ENCODE peak calls at places on chromosomes 5 and 9, in seven cellular contexts. K is left ventricle myocardium superior; W is T-cell; H is germinal center; V is OCI-LY7; Y is GM12891; Q is CD8-positive, alpha-beta T cell. L is an unnamed sample.

GRCh38 chr9:110048976-110049698 is 158.8 kb downstream of the C9orf152 start:
- DNase-seq in K (peak), W (no peak), H (peak), V (peak), Y (peak), Q (no peak), L (no peak)

GRCh38 chr9:111282940-111283339 is 47.1 kb downstream of the OR2K2 start:
- DNase-seq in K (no peak), W (no peak), H (no peak), V (no peak), Y (no peak), Q (no peak), L (no peak)

GRCh38 chr5:89342106-89342876 is 459.3 kb upstream of the MEF2C start:
- DNase-seq in K (no peak), W (no peak), H (peak), V (no peak), Y (no peak), Q (no peak), L (peak)

GRCh38 chr9:98867434-98868168 is 60.1 kb downstream of the GALNT12 start:
- DNase-seq in K (peak), W (no peak), H (no peak), V (peak), Y (no peak), Q (no peak), L (peak)

GRCh38 chr5:126864042-126864688 is 87.2 kb downstream of the LMNB1 start:
- DNase-seq in K (no peak), W (no peak), H (no peak), V (no peak), Y (no peak), Q (no peak), L (no peak)

GRCh38 chr9:135490166-135490870 is 10.2 kb upstream of the MRPS2 start:
- DNase-seq in K (no peak), W (no peak), H (no peak), V (no peak), Y (no peak), Q (no peak), L (no peak)

GRCh38 chr5:170632266-170632984 is 128.6 kb downstream of the KCNIP1 start:
- DNase-seq in K (no peak), W (no peak), H (no peak), V (no peak), Y (no peak), Q (no peak), L (no peak)

GRCh38 chr9:69671904-69672827 is at the start of gene APBA1:
- DNase-seq in K (peak), W (peak), H (peak), V (no peak), Y (peak), Q (peak), L (peak)

GRCh38 chr9:110105107-110105506 is 102.9 kb downstream of the C9orf152 start:
- DNase-seq in K (no peak), W (no peak), H (no peak), V (no peak), Y (no peak), Q (no peak), L (no peak)

GRCh38 chr5:65832603-65833228 is 93.7 kb upstream of the ERBIN start:
- DNase-seq in K (no peak), W (no peak), H (no peak), V (no peak), Y (no peak), Q (no peak), L (no peak)

GRCh38 chr9:27351438-27351837 is 54.5 kb upstream of the EQTN start:
- DNase-seq in K (peak), W (no peak), H (no peak), V (no peak), Y (no peak), Q (no peak), L (no peak)

GRCh38 chr5:148659641-148660345 is 5.5 kb upstream of the HTR4 start:
- DNase-seq in K (no peak), W (no peak), H (no peak), V (no peak), Y (no peak), Q (no peak), L (no peak)

GRCh38 chr9:123834907-123835562 is 94.9 kb downstream of the DENND1A start:
- DNase-seq in K (no peak), W (no peak), H (peak), V (peak), Y (peak), Q (no peak), L (no peak)

GRCh38 chr5:163458778-163459405 is 1.0 kb downstream of the NUDCD2 start:
- DNase-seq in K (no peak), W (no peak), H (no peak), V (peak), Y (no peak), Q (no peak), L (no peak)

GRCh38 chr5:108529381-108529780 is 147.5 kb upstream of the FBXL17 start:
- DNase-seq in K (no peak), W (no peak), H (no peak), V (no peak), Y (no peak), Q (no peak), L (no peak)

GRCh38 chr5:142587354-142587965 is 98.4 kb downstream of the FGF1 start:
- DNase-seq in K (no peak), W (peak), H (peak), V (peak), Y (no peak), Q (no peak), L (peak)